ENCODE peak calls at places on chromosome 2, in eight cellular contexts. X is heart right ventricle, J is fibroblast of lung, B is A549, P is mammary epithelial cell, T is PC-3, D is stomach, L is left lung. Z is an unnamed sample.

GRCh38 chr2:73588177-73588576 is 54.0 kb downstream of the NAT8 start:
- DNase-seq in T (no peak), X (no peak), B (no peak), P (no peak), J (no peak), D (no peak), L (no peak), Z (no peak)

GRCh38 chr2:176555112-176555511 is 285.9 kb downstream of the MTX2 start:
- DNase-seq in J (no peak), B (no peak), D (no peak), X (no peak), P (no peak), L (no peak), T (no peak), Z (no peak)

GRCh38 chr2:225164406-225165048 is 122.3 kb upstream of the DOCK10 start:
- DNase-seq in B (no peak), X (no peak), P (no peak), T (no peak), D (no peak), L (no peak), J (no peak), Z (no peak)

GRCh38 chr2:224122542-224122941 is 83.5 kb upstream of the SERPINE2 start:
- DNase-seq in D (no peak), T (peak), L (no peak), X (no peak), J (no peak), B (no peak), P (peak), Z (no peak)

GRCh38 chr2:236525416-236525997 is 44.1 kb upstream of the ACKR3 start:
- DNase-seq in D (no peak), P (no peak), X (no peak), L (no peak), B (no peak), J (peak), T (no peak), Z (no peak)

GRCh38 chr2:81835318-81836000 is 1530.9 kb upstream of the LRRTM1 start:
- DNase-seq in X (no peak), D (no peak), L (no peak), B (no peak), P (peak), T (peak), J (peak), Z (no peak)

GRCh38 chr2:10079192-10079930 is 850 bp downstream of the CYS1 start:
- DNase-seq in T (peak), P (peak), J (peak), X (peak), L (no peak), B (peak), D (no peak), Z (no peak)

GRCh38 chr2:24972315-24972958 is 682 bp upstream of the DNAJC27 start:
- DNase-seq in T (peak), J (peak), P (peak), D (no peak), X (no peak), L (peak), B (peak), Z (no peak)

GRCh38 chr2:112642961-112643360 is 2.8 kb upstream of the SLC20A1 start:
- DNase-seq in T (no peak), P (no peak), D (no peak), J (no peak), B (no peak), L (no peak), X (no peak), Z (no peak)

GRCh38 chr2:132416080-132416911 is at the start of gene GPR39:
- DNase-seq in D (peak), P (peak), L (peak), J (peak), T (peak), B (peak), X (peak), Z (peak)

GRCh38 chr2:88350641-88351601 is 101.6 kb downstream of the FOXI3 start:
- DNase-seq in X (peak), L (peak), B (peak), P (peak), D (peak), T (peak), J (peak), Z (no peak)

GRCh38 chr2:203720011-203720410 is 13.6 kb downstream of the CD28 start:
- DNase-seq in J (no peak), P (no peak), T (no peak), X (no peak), L (no peak), B (no peak), D (no peak), Z (no peak)

GRCh38 chr2:203719456-203719855 is 13.0 kb downstream of the CD28 start:
- DNase-seq in X (no peak), T (no peak), D (no peak), J (no peak), P (no peak), B (no peak), L (no peak), Z (no peak)

GRCh38 chr2:203720922-203721672 is 14.7 kb downstream of the CD28 start:
- DNase-seq in B (no peak), X (no peak), T (no peak), P (no peak), J (no peak), D (no peak), L (no peak), Z (no peak)

GRCh38 chr2:203722411-203722810 is 16.0 kb downstream of the CD28 start:
- DNase-seq in D (no peak), B (no peak), J (no peak), X (no peak), L (no peak), T (peak), P (peak), Z (no peak)

DNA sequence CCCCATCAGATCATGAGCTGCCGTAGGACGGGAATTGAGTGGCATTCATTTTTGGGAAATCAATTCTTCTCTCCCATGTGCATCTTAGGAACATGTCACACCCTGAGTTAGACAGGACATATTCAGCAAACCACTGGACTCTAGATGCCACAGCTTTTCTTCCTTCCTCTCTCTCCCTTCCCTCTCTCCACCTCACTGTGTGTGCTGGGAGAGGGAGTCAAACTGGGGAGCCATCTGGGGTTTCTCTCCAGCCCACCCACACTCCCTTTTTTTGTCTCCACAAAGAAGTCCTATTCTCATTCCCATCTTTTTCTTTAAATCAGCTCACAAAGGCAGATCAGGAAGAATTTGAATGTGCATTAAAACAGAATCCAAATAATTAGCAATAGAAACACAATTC is 15.3 kb downstream of the CD28 start:
- DNase-seq in X (no peak), J (no peak), D (no peak), B (no peak), T (no peak), P (no peak), L (no peak), Z (no peak)
- H3K27ac ChIP-seq in X (peak), J (no peak), D (no peak), B (no peak), T (no peak), P (no peak), L (no peak), Z (no peak)

GRCh38 chr2:78993518-78994148 is 31.9 kb upstream of the REG3G start:
- DNase-seq in T (no peak), L (no peak), B (no peak), D (no peak), P (no peak), J (no peak), X (no peak), Z (no peak)

GRCh38 chr2:78994789-78995188 is 30.7 kb upstream of the REG3G start:
- DNase-seq in T (no peak), B (no peak), X (no peak), L (no peak), D (no peak), P (no peak), J (no peak), Z (no peak)

GRCh38 chr2:78992451-78992806 is 33.1 kb upstream of the REG3G start:
- DNase-seq in T (peak), J (no peak), B (peak), L (no peak), P (no peak), D (no peak), X (no peak), Z (no peak)

GRCh38 chr2:78992807-78993517 is 32.5 kb upstream of the REG3G start:
- DNase-seq in B (no peak), D (peak), J (no peak), T (no peak), X (no peak), P (no peak), L (peak), Z (no peak)
- TF ChIP-seq CTCF in B (no peak), D (no peak), J (no peak), T (peak), X (no peak), P (no peak), L (no peak), Z (no peak)

DNA sequence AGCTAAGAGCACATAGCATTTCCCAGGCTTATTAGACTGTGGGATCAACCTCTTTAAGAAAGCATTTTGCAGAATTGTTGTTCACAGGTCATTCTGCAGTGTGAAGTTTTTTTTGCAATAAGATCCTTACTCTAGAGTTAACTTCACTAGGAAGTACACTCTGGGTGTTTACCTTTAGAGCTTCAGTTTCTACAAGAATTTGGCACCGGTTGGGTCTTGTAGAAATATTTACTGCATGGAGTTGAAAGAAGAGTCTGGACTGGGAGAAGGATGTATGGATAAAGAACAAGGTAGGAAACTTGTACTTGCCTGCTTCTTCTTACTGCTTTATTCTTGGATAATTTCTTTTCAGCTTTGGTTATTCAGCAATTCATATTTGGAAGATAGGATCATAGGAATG is 944.9 kb upstream of the GYPC start:
- DNase-seq in T (no peak), D (no peak), L (no peak), P (no peak), X (no peak), B (no peak), J (no peak), Z (no peak)
- H3K27ac ChIP-seq in T (no peak), D (no peak), L (no peak), P (no peak), X (no peak), B (no peak), J (no peak), Z (no peak)

GRCh38 chr2:238886453-238887094 is 38.7 kb downstream of the TWIST2 start:
- DNase-seq in T (no peak), J (no peak), L (no peak), X (no peak), B (no peak), D (no peak), P (no peak), Z (no peak)
- TF ChIP-seq CTCF in T (no peak), J (no peak), L (no peak), X (no peak), B (no peak), D (no peak), P (no peak), Z (no peak)

GRCh38 chr2:168155680-168156079 is 91.7 kb downstream of the STK39 start:
- DNase-seq in D (no peak), T (no peak), P (no peak), X (no peak), J (no peak), B (no peak), L (no peak), Z (no peak)

GRCh38 chr2:168156661-168157060 is 90.7 kb downstream of the STK39 start:
- DNase-seq in B (peak), X (peak), T (peak), D (no peak), L (no peak), P (peak), J (no peak), Z (no peak)

GRCh38 chr2:168152902-168153301 is 94.5 kb downstream of the STK39 start:
- DNase-seq in X (no peak), B (no peak), P (peak), T (no peak), L (no peak), J (no peak), D (no peak), Z (no peak)

GRCh38 chr2:168157070-168157469 is 90.3 kb downstream of the STK39 start:
- DNase-seq in J (no peak), L (no peak), P (no peak), X (no peak), D (no peak), T (no peak), B (no peak), Z (no peak)

GRCh38 chr2:168155036-168155435 is 92.4 kb downstream of the STK39 start:
- DNase-seq in B (no peak), D (no peak), J (peak), P (no peak), T (no peak), X (no peak), L (no peak), Z (no peak)
- H3K27ac ChIP-seq in B (no peak), D (no peak), J (no peak), P (no peak), T (no peak), X (no peak), L (no peak), Z (no peak)